ENCODE peak calls at places on chromosomes 2 and 18, in five cellular contexts. W is H9, A is neuronal stem cell, M is IMR-90, O is mesenchymal stem cell. G is an unnamed sample.

GRCh38 chr2:119364798-119365197 is 1.8 kb downstream of the C2orf76 start:
- DNase-seq in W (no peak), A (no peak), M (no peak), O (no peak), G (no peak)

GRCh38 chr2:107932483-107932882 is 53.8 kb upstream of the SLC5A7 start:
- DNase-seq in W (no peak), A (no peak), M (no peak), O (no peak), G (no peak)

GRCh38 chr18:25310045-25310444 is 41.9 kb downstream of the ZNF521 start:
- DNase-seq in W (no peak), A (no peak), M (peak), O (peak), G (no peak)

GRCh38 chr18:2848879-2849254 is 2.1 kb downstream of the EMILIN2 start:
- DNase-seq in W (no peak), A (no peak), M (no peak), O (no peak), G (no peak)

GRCh38 chr2:31138037-31138962 is at the start of gene GALNT14:
- DNase-seq in W (peak), A (peak), M (peak), O (peak), G (no peak)

GRCh38 chr2:211055438-211055837 is 499.0 kb downstream of the CPS1 start:
- DNase-seq in W (peak), A (no peak), M (no peak), O (peak), G (no peak)

GRCh38 chr2:196399736-196400691 is 228.6 kb upstream of the STK17B start:
- DNase-seq in W (no peak), A (no peak), M (peak), O (peak), G (peak)

GRCh38 chr2:179669196-179669595 is 192.2 kb downstream of the ZNF385B start:
- DNase-seq in W (no peak), A (no peak), M (no peak), O (no peak), G (no peak)

GRCh38 chr18:31255953-31256352 is 62.0 kb upstream of the DSG1 start:
- DNase-seq in W (no peak), A (no peak), M (no peak), O (no peak), G (no peak)

GRCh38 chr2:8009010-8009597 is 672.8 kb upstream of the ID2 start:
- DNase-seq in W (no peak), A (no peak), M (peak), O (peak), G (no peak)
- H3K18ac ChIP-seq in W (no peak), A (peak), M (no peak), O (no peak), G (no peak)

GRCh38 chr2:132646805-132647115 is 23.2 kb downstream of the LYPD1 start:
- DNase-seq in W (no peak), A (no peak), M (peak), O (no peak), G (no peak)

GRCh38 chr2:132654968-132655367 is 15.0 kb downstream of the LYPD1 start:
- DNase-seq in W (no peak), A (no peak), M (no peak), O (no peak), G (no peak)

GRCh38 chr2:132652501-132652900 is 17.5 kb downstream of the LYPD1 start:
- DNase-seq in W (no peak), A (no peak), M (no peak), O (no peak), G (no peak)

GRCh38 chr2:132656213-132656612 is 13.8 kb downstream of the LYPD1 start:
- DNase-seq in W (no peak), A (no peak), M (peak), O (no peak), G (no peak)

DNA sequence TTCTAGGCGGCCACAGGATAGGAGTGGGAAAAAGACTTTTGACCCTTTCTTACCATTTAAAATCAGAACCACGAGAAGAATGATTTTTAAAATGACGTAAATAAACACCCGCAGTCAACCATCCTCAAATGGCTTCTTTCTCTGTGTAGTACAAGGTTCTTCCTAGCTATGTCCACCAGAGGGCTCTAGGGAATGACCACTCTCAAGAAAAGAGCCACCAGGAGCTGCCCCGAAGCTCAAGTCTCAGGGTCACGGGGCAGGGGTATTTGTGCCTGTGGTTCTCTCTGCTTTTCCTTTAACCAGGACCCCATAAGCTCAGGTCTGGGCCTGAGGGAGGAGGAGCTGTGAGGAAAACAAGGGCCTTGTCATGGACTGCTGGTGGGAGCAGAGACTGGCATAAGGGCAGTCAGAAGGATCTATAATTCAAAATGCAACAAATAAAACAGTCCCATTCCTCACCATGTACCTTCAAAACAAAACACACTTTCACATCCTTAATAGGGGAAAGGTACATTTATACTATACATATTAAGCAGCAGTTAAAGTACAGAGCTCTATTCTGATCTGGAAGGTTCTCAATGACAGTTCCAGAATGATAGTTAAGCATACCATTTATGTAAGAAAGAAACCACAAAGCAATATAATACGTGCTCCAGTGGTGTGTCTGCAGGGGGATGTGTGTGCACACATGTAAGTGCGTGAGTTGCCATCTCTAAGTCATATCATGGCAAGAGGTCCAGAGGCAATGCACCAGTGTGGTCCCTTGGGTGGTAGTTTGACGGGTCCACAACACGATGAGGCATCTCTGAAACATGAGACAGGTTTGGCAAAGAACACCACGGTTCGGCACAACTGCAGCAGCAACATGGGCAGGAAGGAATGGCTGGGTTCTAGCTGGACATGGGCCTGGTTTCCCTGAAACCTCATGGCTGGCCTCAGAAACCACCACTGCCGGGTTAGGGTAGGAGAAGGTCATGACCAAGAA is 18.6 kb downstream of the LYPD1 start:
- DNase-seq in W (peak), A (no peak), M (peak), O (peak), G (peak)
- H2AFZ ChIP-seq in W (no peak), A (no peak), M (peak), O (no peak), G (no peak)

DNA sequence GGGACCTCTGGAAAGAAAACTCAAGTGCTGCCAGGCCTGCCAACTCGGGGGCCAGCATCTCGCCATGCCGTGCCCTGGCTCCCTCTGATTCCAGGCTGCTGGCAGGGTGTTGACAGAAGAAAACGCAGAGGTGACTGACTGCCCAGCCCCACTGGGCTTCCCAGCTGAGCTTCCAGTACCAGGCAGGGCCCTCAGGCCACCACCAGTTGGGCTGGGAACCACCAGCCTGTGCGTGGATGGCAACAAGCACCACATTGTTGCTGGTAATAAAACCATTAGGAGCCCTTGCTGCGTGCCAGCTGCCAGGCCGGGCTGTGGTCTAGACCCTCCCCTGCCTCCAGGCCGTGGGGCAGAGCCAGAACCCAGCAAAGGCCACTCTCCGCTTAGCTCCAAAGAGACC is 9.2 kb downstream of the DNMT3A start:
- DNase-seq in W (no peak), A (no peak), M (no peak), O (no peak), G (no peak)
- H3K18ac ChIP-seq in W (no peak), A (peak), M (no peak), O (no peak), G (no peak)

DNA sequence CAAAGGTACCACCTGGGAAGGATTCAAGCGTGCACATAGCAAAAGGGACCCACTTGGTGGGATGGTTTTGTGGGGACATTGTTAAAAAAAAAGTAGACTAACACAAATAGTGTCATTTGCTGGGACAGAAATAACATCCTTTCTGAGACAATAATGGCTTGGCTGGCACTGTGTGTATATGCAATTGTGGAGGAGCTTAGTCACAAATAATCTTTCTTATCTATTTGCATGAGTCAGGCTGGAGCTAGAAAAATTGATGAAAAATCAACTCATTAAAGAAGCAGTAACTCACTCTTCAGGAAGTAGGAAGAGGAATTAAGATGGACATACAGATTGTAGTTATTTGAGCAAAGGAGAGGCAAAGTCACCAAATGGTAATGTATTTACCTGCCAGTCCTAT is 29.5 kb upstream of the ITGB6 start:
- DNase-seq in W (no peak), A (no peak), M (peak), O (peak), G (peak)
- H2AFZ ChIP-seq in W (no peak), A (no peak), M (no peak), O (no peak), G (no peak)

GRCh38 chr18:56873441-56874140 is 222.4 kb downstream of the WDR7 start:
- DNase-seq in W (peak), A (peak), M (no peak), O (no peak), G (no peak)
- H3K18ac ChIP-seq in W (peak), A (no peak), M (no peak), O (no peak), G (no peak)